ENCODE peak calls at places on chromosome 2, in seven cellular contexts. D is HepG2; R is left ventricle myocardium superior; G is effector memory CD8-positive, alpha-beta T cell; O is foreskin keratinocyte; M is Right ventricle myocardium superior; T is activated naive CD8-positive, alpha-beta T cell treated with anti-CD3 and anti-CD28 coated beads, Interleukin-2, amount 10 ng/mL, durations not matched to agents 7 days and 5 days. K is an unnamed sample.
A peak's percentile ranks its signal among the peaks of the same experiment; 100 is the strongest.

GRCh38 chr2:235270291-235270690 is 223.6 kb upstream of the AGAP1 start:
- ATAC-seq in D (no peak), T (no peak), R (no peak), M (no peak), O (no peak), G (no peak), K (no peak)

GRCh38 chr2:198715304-198715703 is 742.4 kb downstream of the SATB2 start:
- ATAC-seq in M (no peak), G (no peak), R (no peak), O (no peak), D (no peak), T (no peak), K (no peak)

GRCh38 chr2:201267278-201268030 is 7.1 kb downstream of the CASP8 start:
- ATAC-seq in D (no peak), G (peak; percentile 67), T (no peak), R (no peak), O (no peak), M (no peak), K (no peak)

GRCh38 chr2:88185480-88185879 is 15.3 kb downstream of the THNSL2 start:
- ATAC-seq in M (no peak), T (no peak), R (no peak), G (no peak), D (no peak), O (no peak), K (no peak)

GRCh38 chr2:241619602-241620418 is 17.1 kb downstream of the THAP4 start:
- ATAC-seq in M (no peak), D (no peak), T (no peak), G (no peak), O (no peak), R (no peak), K (peak; percentile 9)

GRCh38 chr2:120231564-120231973 is 8.4 kb upstream of the TMEM185B start:
- ATAC-seq in O (peak; percentile 29), T (no peak), D (no peak), R (no peak), M (no peak), G (peak; percentile 39), K (peak; percentile 80)

GRCh38 chr2:159128191-159128590 is 158.3 kb downstream of the WDSUB1 start:
- ATAC-seq in R (peak; percentile 84), G (no peak), O (no peak), M (peak; percentile 82), T (no peak), D (no peak), K (no peak)

GRCh38 chr2:69734040-69734611 is 7.8 kb upstream of the ANXA4 start:
- ATAC-seq in M (no peak), D (peak; percentile 81), O (no peak), T (no peak), R (no peak), G (no peak), K (no peak)

GRCh38 chr2:203730076-203730729 is 23.8 kb downstream of the CD28 start:
- ATAC-seq in G (peak; percentile 36), D (no peak), R (no peak), O (no peak), T (peak; percentile 55), M (no peak), K (no peak)

GRCh38 chr2:172985139-172985874 is 90.3 kb upstream of the MAP3K20 start:
- ATAC-seq in G (no peak), R (peak; percentile 91), M (peak; percentile 85), T (no peak), D (peak; percentile 91), O (peak; percentile 99), K (peak; percentile 81)

GRCh38 chr2:15950088-15950952 is 10.0 kb downstream of the MYCN start:
- ATAC-seq in G (no peak), T (no peak), D (no peak), R (no peak), O (no peak), M (no peak), K (no peak)

GRCh38 chr2:14608245-14608644 is 24.3 kb upstream of the LRATD1 start:
- ATAC-seq in O (no peak), M (no peak), R (no peak), D (no peak), G (no peak), T (no peak), K (no peak)

GRCh38 chr2:23760746-23761145 is 166.2 kb downstream of the ATAD2B start:
- ATAC-seq in R (no peak), O (no peak), G (no peak), T (no peak), M (no peak), D (no peak), K (no peak)

GRCh38 chr2:160227252-160227651 is 27.2 kb upstream of the ITGB6 start:
- ATAC-seq in T (no peak), D (no peak), O (peak; percentile 24), R (no peak), G (no peak), M (no peak), K (no peak)

GRCh38 chr2:120320318-120320851 is 25.6 kb upstream of the INHBB start:
- ATAC-seq in O (no peak), M (no peak), G (no peak), R (no peak), T (no peak), D (no peak), K (peak; percentile 79)

GRCh38 chr2:54479422-54479821 is 23.3 kb downstream of the SPTBN1 start:
- ATAC-seq in G (no peak), T (no peak), D (no peak), M (peak; percentile 23), R (peak; percentile 31), O (no peak), K (peak; percentile 48)

GRCh38 chr2:173354073-173354600 is 535 bp upstream of the CDCA7 start:
- ATAC-seq in R (no peak), T (peak; percentile 70), M (no peak), D (peak; percentile 52), O (no peak), G (peak; percentile 21), K (no peak)

GRCh38 chr2:240856151-240856980 is 12.3 kb upstream of the AGXT start:
- ATAC-seq in O (no peak), G (no peak), T (no peak), D (peak; percentile 86), R (no peak), M (no peak), K (peak; percentile 30)

GRCh38 chr2:145800201-145801091 is 1280.5 kb upstream of the ZEB2 start:
- ATAC-seq in O (peak; percentile 80), T (no peak), G (no peak), R (no peak), D (peak; percentile 99), M (no peak), K (no peak)

GRCh38 chr2:220847587-220847986 is 724.5 kb downstream of the EPHA4 start:
- ATAC-seq in O (peak; percentile 98), T (no peak), M (no peak), R (no peak), D (no peak), G (no peak), K (peak; percentile 85)

GRCh38 chr2:101736861-101737291 is 39.4 kb downstream of the MAP4K4 start:
- ATAC-seq in R (peak; percentile 6), M (peak; percentile 18), D (no peak), T (no peak), O (peak; percentile 79), G (no peak), K (peak; percentile 78)

GRCh38 chr2:96869824-96870630 is at the start of gene SEMA4C:
- ATAC-seq in O (peak; percentile 9), R (peak; percentile 58), D (peak; percentile 42), G (peak; percentile 54), T (peak; percentile 15), M (peak; percentile 56), K (peak; percentile 39)

GRCh38 chr2:121257476-121257831 is 27.5 kb downstream of the TFCP2L1 start:
- ATAC-seq in G (no peak), M (no peak), T (no peak), O (no peak), R (no peak), D (no peak), K (no peak)

GRCh38 chr2:27922842-27923241 is 32.3 kb downstream of the BABAM2 start:
- ATAC-seq in T (no peak), O (no peak), M (no peak), G (no peak), R (no peak), D (no peak), K (no peak)

GRCh38 chr2:162795312-162795711 is 43.3 kb downstream of the KCNH7 start:
- ATAC-seq in O (no peak), R (no peak), T (no peak), D (peak; percentile 92), G (no peak), M (no peak), K (no peak)

GRCh38 chr2:219002395-219003266 is 9.4 kb upstream of the CRYBA2 start:
- ATAC-seq in O (peak; percentile 63), G (peak; percentile 64), T (peak; percentile 31), M (peak; percentile 43), D (peak; percentile 75), R (peak; percentile 20), K (peak; percentile 33)

GRCh38 chr2:105739944-105740734 is 4.6 kb upstream of the NCK2 start:
- ATAC-seq in D (no peak), R (no peak), O (no peak), T (no peak), M (no peak), G (no peak), K (no peak)

GRCh38 chr2:240561325-240561971 is 1.3 kb downstream of the DUSP28 start:
- ATAC-seq in D (peak; percentile 0), R (no peak), M (no peak), O (peak; percentile 0), T (peak; percentile 2), G (no peak), K (peak; percentile 24)

GRCh38 chr2:8608411-8608954 is 73.4 kb upstream of the ID2 start:
- ATAC-seq in O (no peak), T (peak; percentile 87), G (peak; percentile 58), D (no peak), M (no peak), R (no peak), K (no peak)

GRCh38 chr2:121826036-121826435 is 70.6 kb downstream of the TSN start:
- ATAC-seq in D (no peak), M (peak; percentile 74), O (no peak), T (no peak), R (peak; percentile 89), G (no peak), K (no peak)

GRCh38 chr2:75614062-75614710 is 32.4 kb upstream of the MRPL19 start:
- ATAC-seq in D (no peak), O (peak; percentile 81), M (no peak), T (no peak), G (no peak), R (no peak), K (no peak)

GRCh38 chr2:75153221-75153620 is 46.1 kb downstream of the TACR1 start:
- ATAC-seq in R (no peak), D (peak; percentile 99), T (no peak), O (no peak), M (no peak), G (no peak), K (no peak)

GRCh38 chr2:136386046-136386445 is 268.1 kb upstream of the CXCR4 start:
- ATAC-seq in T (no peak), R (peak; percentile 86), O (peak; percentile 47), M (peak; percentile 82), D (no peak), G (no peak), K (no peak)

GRCh38 chr2:215466097-215466909 is 30.4 kb upstream of the FN1 start:
- ATAC-seq in M (peak; percentile 93), G (no peak), D (no peak), O (no peak), R (peak; percentile 92), T (no peak), K (no peak)

K was measured in esophagus mucosa.